ENCODE peak calls at places on chromosomes 12 and 14, in five cellular contexts. Y, R, G, M and C are unnamed samples.

GRCh38 chr12:58918475-58918874 is 1.8 kb downstream of the LRIG3 start:
- DNase-seq in Y (no peak), R (peak; percentile 85), G (peak; percentile 60), M (no peak), C (no peak)

GRCh38 chr14:89589400-89590128 is 172.5 kb upstream of the FOXN3 start:
- DNase-seq in Y (no peak), R (no peak), G (no peak), M (no peak), C (no peak)

GRCh38 chr12:121958521-121959240 is 40.3 kb downstream of the CFAP251 start:
- DNase-seq in Y (no peak), R (no peak), G (no peak), M (no peak), C (no peak)

GRCh38 chr14:52829527-52829926 is 38.1 kb upstream of the GNPNAT1 start:
- DNase-seq in Y (no peak), R (no peak), G (no peak), M (no peak), C (no peak)

GRCh38 chr12:113420996-113421595 is 1.1 kb upstream of the SDSL start:
- DNase-seq in Y (no peak), R (no peak), G (no peak), M (no peak), C (no peak)

GRCh38 chr12:68497702-68498101 is 113.0 kb upstream of the RAP1B start:
- DNase-seq in Y (no peak), R (no peak), G (peak; percentile 13), M (peak; percentile 68), C (no peak)

GRCh38 chr12:33322519-33322918 is 117.1 kb downstream of the SYT10 start:
- DNase-seq in Y (no peak), R (no peak), G (no peak), M (no peak), C (no peak)

GRCh38 chr14:39682563-39682962 is 250.3 kb upstream of the FBXO33 start:
- DNase-seq in Y (no peak), R (no peak), G (no peak), M (no peak), C (no peak)

GRCh38 chr14:69152181-69152943 is 557 bp downstream of the DCAF5 start:
- DNase-seq in Y (peak; percentile 66), R (peak; percentile 25), G (peak; percentile 40), M (no peak), C (peak; percentile 74)

GRCh38 chr12:55974308-55974724 is 438 bp downstream of the RAB5B start:
- DNase-seq in Y (no peak), R (no peak), G (peak; percentile 47), M (peak; percentile 38), C (no peak)

GRCh38 chr12:64459388-64460024 is 7.6 kb downstream of the TBK1 start:
- DNase-seq in Y (no peak), R (no peak), G (peak; percentile 45), M (peak; percentile 27), C (no peak)

GRCh38 chr12:66571361-66571760 is 107.5 kb downstream of the GRIP1 start:
- DNase-seq in Y (no peak), R (no peak), G (no peak), M (no peak), C (no peak)

GRCh38 chr12:85280984-85281946 is 1.2 kb downstream of the ALX1 start:
- DNase-seq in Y (no peak), R (no peak), G (peak; percentile 60), M (no peak), C (no peak)

GRCh38 chr12:98110516-98110915 is 404.9 kb upstream of the TMPO start:
- DNase-seq in Y (no peak), R (no peak), G (no peak), M (no peak), C (no peak)